ENCODE peak calls at places on chromosome 3, in four cellular contexts. N is GM23338, H is stomach, C is neural progenitor cell. F is an unnamed sample. For H3K4me1, the result is how much of the 10 kb centered on the place peaks cover.

GRCh38 chr3:37973250-37974054 is 17.1 kb upstream of the VILL start:
- DNase-seq in H (no peak), N (peak), C (no peak), F (no peak)

GRCh38 chr3:176855901-176856486 is 341.3 kb downstream of the TBL1XR1 start:
- DNase-seq in C (no peak), H (no peak), N (no peak), F (no peak)

GRCh38 chr3:172461530-172462138 is 13.4 kb upstream of the GHSR start:
- DNase-seq in N (peak), C (peak), H (no peak), F (no peak)

GRCh38 chr3:103195201-103195600 is 760.4 kb downstream of the ZPLD1 start:
- DNase-seq in N (no peak), C (no peak), H (no peak), F (no peak)

GRCh38 chr3:49153349-49153912 is 12.7 kb downstream of the CCDC71 start:
- DNase-seq in H (no peak), C (no peak), N (no peak), F (no peak)

GRCh38 chr3:105997800-105998526 is 129.2 kb upstream of the CBLB start:
- DNase-seq in N (no peak), C (no peak), H (no peak), F (no peak)

GRCh38 chr3:41222012-41222411 is 22.7 kb downstream of the CTNNB1 start:
- DNase-seq in N (no peak), H (no peak), C (no peak), F (no peak)

GRCh38 chr3:77524467-77524866 is 484.6 kb downstream of the ROBO2 start:
- DNase-seq in H (no peak), N (peak), C (peak), F (no peak)

GRCh38 chr3:52810923-52811322 is 16.3 kb downstream of the ITIH3 start:
- DNase-seq in C (no peak), N (no peak), H (no peak), F (no peak)

GRCh38 chr3:161333696-161334095 is 37.6 kb downstream of the SPTSSB start:
- DNase-seq in C (no peak), N (no peak), H (no peak), F (no peak)

GRCh38 chr3:131083190-131083863 is 56.6 kb downstream of the NEK11 start:
- DNase-seq in C (peak), N (peak), H (peak), F (peak)

GRCh38 chr3:139319428-139320402 is 24.1 kb upstream of the MRPS22 start:
- DNase-seq in H (no peak), N (peak), C (peak), F (no peak)

GRCh38 chr3:142239421-142239820 is 14.0 kb upstream of the GK5 start:
- DNase-seq in C (peak), N (no peak), H (no peak), F (no peak)

GRCh38 chr3:121793078-121793477 is 41.8 kb downstream of the IQCB1 start:
- DNase-seq in N (no peak), C (no peak), H (no peak), F (no peak)

GRCh38 chr3:71989165-71989564 is 204.2 kb upstream of the PROK2 start:
- DNase-seq in C (no peak), N (no peak), H (no peak), F (no peak)

GRCh38 chr3:138775254-138775595 is 59.5 kb downstream of the PIK3CB start:
- DNase-seq in H (no peak), C (no peak), N (no peak), F (no peak)

GRCh38 chr3:102158080-102158756 is 276.6 kb upstream of the ZPLD1 start:
- DNase-seq in N (no peak), H (no peak), C (no peak), F (no peak)

GRCh38 chr3:58250093-58250707 is 12.6 kb downstream of the ABHD6 start:
- DNase-seq in C (no peak), N (no peak), H (no peak), F (no peak)

GRCh38 chr3:30662836-30663235 is 56.4 kb downstream of the TGFBR2 start:
- DNase-seq in N (no peak), H (no peak), C (no peak), F (no peak)

GRCh38 chr3:195153121-195153520 is 117.8 kb downstream of the XXYLT1 start:
- DNase-seq in H (no peak), N (peak), C (peak), F (peak)
- H3K4me1 ChIP-seq in H (half or more), N (half or more), C (half or more), F (under half)

GRCh38 chr3:151501905-151502615 is 41.2 kb upstream of the IGSF10 start:
- DNase-seq in C (no peak), H (no peak), N (no peak), F (no peak)
- H3K27ac ChIP-seq in C (no peak), H (no peak), N (no peak), F (peak)

DNA sequence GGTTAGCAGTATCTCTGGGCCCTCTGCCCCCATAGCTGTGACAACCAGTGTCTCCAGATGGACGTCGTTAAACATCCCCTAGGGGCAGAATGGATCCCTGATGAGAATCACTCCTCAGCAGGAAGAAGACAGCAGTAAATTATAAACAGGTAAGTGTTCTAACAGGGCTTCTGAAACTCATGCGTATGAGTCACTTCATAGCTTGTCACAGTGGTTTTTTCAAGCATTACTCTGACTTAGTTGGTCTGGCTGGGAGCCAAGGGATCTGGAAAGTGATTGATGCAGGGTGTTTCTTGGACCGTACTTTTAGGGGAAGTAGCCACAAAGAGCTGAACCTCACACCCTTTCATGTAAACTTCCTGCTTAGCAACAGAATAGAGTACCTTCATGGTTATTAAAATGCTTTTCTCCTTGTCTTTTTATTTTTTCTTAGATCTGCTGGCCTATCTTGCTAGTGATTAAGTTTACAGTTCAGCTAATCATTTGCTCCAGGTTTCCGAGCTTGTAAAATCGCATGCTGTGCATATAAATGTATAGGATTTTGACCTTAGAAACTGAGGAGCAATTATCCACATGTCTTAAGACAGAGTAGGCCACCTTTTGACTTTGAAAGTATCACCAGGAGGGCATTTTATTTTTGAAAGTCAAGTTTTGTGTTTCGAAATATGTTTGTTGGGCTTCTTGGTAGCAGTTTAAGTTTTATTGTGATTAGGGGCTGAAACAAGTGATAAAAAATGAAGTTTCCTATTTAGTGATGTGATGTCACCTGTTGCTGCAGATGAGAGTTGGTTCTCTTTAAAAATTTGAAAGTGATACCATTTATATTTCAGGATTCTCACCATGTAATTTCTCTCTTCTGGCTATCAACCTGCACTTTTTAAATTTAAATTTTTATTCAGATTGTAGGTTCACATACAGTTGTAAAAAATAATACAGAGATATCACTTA is 333.9 kb downstream of the PTPRG start:
- DNase-seq in C (no peak), H (peak), N (peak), F (no peak)
- H3K4me3 ChIP-seq in C (no peak), H (no peak), N (no peak), F (no peak)

GRCh38 chr3:178078933-178079332 is 457.3 kb upstream of the KCNMB2 start:
- DNase-seq in H (no peak), N (peak), C (no peak), F (peak)
- H3K4me1 ChIP-seq in H (under half), N (under half), C (under half), F (under half)